ENCODE peak calls at places on chromosomes 13 and 19, in seven cellular contexts. B is psoas muscle, W is GOT3, P is fibroblast of mammary gland, S is WTC11, Z is upper lobe of right lung, F is hepatic stellate cell. V is an unnamed sample.

GRCh38 chr13:31050486-31051400 is 111.0 kb downstream of the HSPH1 start:
- DNase-seq in B (no peak), W (no peak), P (peak), S (no peak), Z (no peak), F (peak), V (peak)

GRCh38 chr19:18603255-18603957 is 3.2 kb downstream of the CRLF1 start:
- DNase-seq in B (no peak), W (no peak), P (no peak), S (peak), Z (no peak), F (peak), V (peak)

GRCh38 chr13:107296804-107297203 is 728.9 kb upstream of the ARGLU1 start:
- DNase-seq in B (no peak), W (no peak), P (peak), S (no peak), Z (no peak), F (peak), V (no peak)

GRCh38 chr19:15779756-15780476 is 7.5 kb upstream of the OR10H5 start:
- DNase-seq in B (peak), W (no peak), P (peak), S (no peak), Z (no peak), F (no peak), V (peak)

GRCh38 chr19:33269016-33269415 is 33.3 kb downstream of the CEBPA start:
- DNase-seq in B (peak), W (no peak), P (no peak), S (no peak), Z (no peak), F (no peak), V (no peak)

GRCh38 chr19:41707502-41707812 is 969 bp upstream of the CEACAM5 start:
- DNase-seq in B (no peak), W (no peak), P (no peak), S (peak), Z (no peak), F (no peak), V (no peak)

GRCh38 chr19:54114340-54114826 is 1.1 kb downstream of the TFPT start:
- DNase-seq in B (peak), W (no peak), P (peak), S (no peak), Z (peak), F (peak), V (peak)

GRCh38 chr19:18469245-18470107 is 31.5 kb upstream of the ISYNA1 start:
- DNase-seq in B (peak), W (no peak), P (peak), S (peak), Z (peak), F (peak), V (peak)

GRCh38 chr13:48069573-48069972 is 25.3 kb downstream of the MED4 start:
- DNase-seq in B (no peak), W (no peak), P (peak), S (no peak), Z (no peak), F (no peak), V (no peak)

GRCh38 chr13:20482275-20482761 is 43.3 kb downstream of the CRYL1 start:
- DNase-seq in B (no peak), W (no peak), P (no peak), S (no peak), Z (no peak), F (no peak), V (no peak)

GRCh38 chr19:41746593-41747227 is 8.6 kb upstream of the CEACAM6 start:
- DNase-seq in B (no peak), W (no peak), P (peak), S (peak), Z (no peak), F (peak), V (peak)

GRCh38 chr19:13979686-13980085 is 26.4 kb downstream of the RFX1 start:
- DNase-seq in B (no peak), W (no peak), P (no peak), S (no peak), Z (no peak), F (no peak), V (no peak)

GRCh38 chr13:63517376-63517775 is 2101.7 kb upstream of the PCDH20 start:
- DNase-seq in B (no peak), W (no peak), P (peak), S (no peak), Z (no peak), F (no peak), V (peak)

GRCh38 chr19:43780706-43781525 is at the start of gene KCNN4:
- DNase-seq in B (no peak), W (no peak), P (peak), S (no peak), Z (peak), F (peak), V (peak)

GRCh38 chr19:3660493-3661219 is 34.1 kb upstream of the CACTIN start:
- DNase-seq in B (no peak), W (no peak), P (no peak), S (no peak), Z (no peak), F (no peak), V (no peak)

GRCh38 chr13:62875118-62875640 is 1459.5 kb upstream of the PCDH20 start:
- DNase-seq in B (no peak), W (no peak), P (peak), S (no peak), Z (no peak), F (no peak), V (no peak)

GRCh38 chr13:36275190-36276002 is 22.2 kb downstream of the CCDC169 start:
- DNase-seq in B (no peak), W (no peak), P (peak), S (no peak), Z (no peak), F (peak), V (peak)

V was measured in AG10803.